ENCODE peak calls at places on chromosomes 6 and 20, in eight cellular contexts. I is left ventricle myocardium superior; C is astrocyte; R is stimulated activated CD4-positive, alpha-beta T cell treated with anti-CD3 and anti-CD28 coated beads, Interleukin-1b, Interleukin-23, amount 100 ng/mL, for 4 hours; S is activated T-cell treated with anti-CD3 and anti-CD28 coated beads for 1 hour; V is mucosa of descending colon; F is mesenchymal stem cell; Y is cerebellar cortex. A is an unnamed sample.

GRCh38 chr6:57109905-57110304 is 19.9 kb downstream of the ZNF451 start:
- DNase-seq in V (no peak), I (no peak), Y (no peak), S (no peak), F (no peak), C (no peak), R (no peak), A (no peak)

GRCh38 chr6:141401168-141401567 is 731.6 kb upstream of the GJE1 start:
- DNase-seq in C (peak), V (no peak), Y (no peak), R (no peak), I (no peak), F (peak), S (no peak), A (no peak)

GRCh38 chr20:43786885-43787284 is 60.1 kb upstream of the GTSF1L start:
- DNase-seq in V (no peak), R (no peak), F (no peak), Y (no peak), I (no peak), S (no peak), C (no peak), A (no peak)

GRCh38 chr6:32819729-32820128 is 2.9 kb upstream of the HLA-DOB start:
- DNase-seq in C (peak), V (no peak), S (no peak), R (no peak), I (no peak), F (peak), Y (no peak), A (no peak)

GRCh38 chr20:39874049-39874893 is 814.8 kb downstream of the MAFB start:
- DNase-seq in F (peak), Y (peak), S (no peak), V (peak), I (peak), R (no peak), C (peak), A (peak)

GRCh38 chr6:153956807-153957206 is 82.2 kb upstream of the OPRM1 start:
- DNase-seq in F (peak), S (no peak), I (no peak), V (no peak), C (peak), R (no peak), Y (no peak), A (no peak)

GRCh38 chr20:24673678-24674570 is 204.5 kb downstream of the SYNDIG1 start:
- DNase-seq in S (no peak), R (no peak), F (peak), C (peak), Y (no peak), V (no peak), I (no peak), A (no peak)

GRCh38 chr6:36235309-36235708 is 34.6 kb upstream of the PNPLA1 start:
- DNase-seq in Y (no peak), V (peak), C (no peak), R (no peak), F (no peak), I (no peak), S (no peak), A (no peak)

GRCh38 chr6:14927398-14927797 is 318.5 kb upstream of the JARID2 start:
- DNase-seq in Y (no peak), S (no peak), C (no peak), V (peak), I (no peak), F (no peak), R (no peak), A (no peak)